ENCODE peak calls at places on chromosomes 4 and X, in five cellular contexts. U is neural progenitor cell, V is K562, Q is small intestine, M is sigmoid colon. G is an unnamed sample. For H3K4me1 and H3K36me3, the result is how much of the 10 kb centered on the place peaks cover.

GRCh38 chr4:11424000-11424399 is 4.7 kb downstream of the HS3ST1 start:
- DNase-seq in U (peak), V (peak), Q (peak), M (no peak), G (peak)

GRCh38 chr4:119559044-119559647 is 69.5 kb downstream of the PDE5A start:
- DNase-seq in U (peak), V (no peak), Q (peak), M (no peak), G (peak)

GRCh38 chrX:15737188-15737956 is 698 bp upstream of the CA5B start:
- DNase-seq in U (no peak), V (no peak), Q (peak), M (no peak), G (no peak)

GRCh38 chr4:9904976-9905587 is 116.2 kb downstream of the SLC2A9 start:
- DNase-seq in U (no peak), V (no peak), Q (no peak), M (no peak), G (no peak)

GRCh38 chr4:12674184-12674583 is 810.0 kb downstream of the RAB28 start:
- DNase-seq in U (no peak), V (no peak), Q (no peak), M (no peak), G (no peak)

GRCh38 chr4:11914406-11914805 is 485.7 kb upstream of the HS3ST1 start:
- DNase-seq in U (peak), V (no peak), Q (no peak), M (no peak), G (no peak)

GRCh38 chr4:63459329-63459728 is 949.9 kb downstream of the TECRL start:
- DNase-seq in U (no peak), V (no peak), Q (no peak), M (no peak), G (no peak)

GRCh38 chr4:8821151-8821950 is 50.3 kb downstream of the HMX1 start:
- DNase-seq in U (peak), V (no peak), Q (no peak), M (peak), G (no peak)

GRCh38 chr4:5780831-5781480 is 70.0 kb downstream of the EVC start:
- DNase-seq in U (no peak), V (no peak), Q (no peak), M (peak), G (no peak)

GRCh38 chr4:47145630-47146029 is 114.3 kb downstream of the GABRB1 start:
- DNase-seq in U (no peak), V (no peak), Q (no peak), M (no peak), G (no peak)

GRCh38 chr4:143700060-143700419 is 435 bp downstream of the FREM3 start:
- DNase-seq in U (peak), V (no peak), Q (no peak), M (peak), G (peak)

GRCh38 chr4:41432219-41432618 is 105.7 kb upstream of the LIMCH1 start:
- DNase-seq in U (no peak), V (no peak), Q (no peak), M (no peak), G (no peak)

GRCh38 chrX:4762196-4762595 is 1048.7 kb upstream of the PRKX start:
- DNase-seq in U (no peak), V (no peak), Q (no peak), M (no peak), G (no peak)

GRCh38 chr4:110886856-110887255 is 264.0 kb upstream of the PITX2 start:
- DNase-seq in U (no peak), V (no peak), Q (no peak), M (no peak), G (no peak)

GRCh38 chrX:18654873-18655836 is 16.8 kb downstream of the RS1 start:
- DNase-seq in U (no peak), V (no peak), Q (no peak), M (no peak), G (peak)

GRCh38 chr4:54657556-54658313 is at the start of gene KIT:
- DNase-seq in U (peak), V (peak), Q (no peak), M (peak), G (peak)

GRCh38 chr4:8920289-8920965 is 48.8 kb upstream of the HMX1 start:
- DNase-seq in U (no peak), V (no peak), Q (no peak), M (peak), G (no peak)

GRCh38 chrX:103562801-103563200 is 22.5 kb upstream of the TCEAL4 start:
- DNase-seq in U (no peak), V (no peak), Q (no peak), M (no peak), G (no peak)

GRCh38 chr4:152352215-152352614 is 183.7 kb downstream of the FBXW7 start:
- DNase-seq in U (no peak), V (no peak), Q (no peak), M (no peak), G (no peak)

GRCh38 chr4:78542373-78542772 is 9.2 kb upstream of the ANXA3 start:
- DNase-seq in U (no peak), V (no peak), Q (no peak), M (no peak), G (no peak)

GRCh38 chr4:77538144-77538543 is 67.5 kb upstream of the CXCL13 start:
- DNase-seq in U (no peak), V (no peak), Q (peak), M (no peak), G (no peak)

GRCh38 chrX:154458954-154459829 is 1.1 kb downstream of the PLXNA3 start:
- DNase-seq in U (peak), V (no peak), Q (peak), M (no peak), G (peak)

GRCh38 chr4:28313729-28314713 is 1453.4 kb downstream of the STIM2 start:
- DNase-seq in U (no peak), V (no peak), Q (no peak), M (no peak), G (no peak)

GRCh38 chr4:48944659-48945290 is 38.2 kb upstream of the OCIAD2 start:
- DNase-seq in U (peak), V (peak), Q (no peak), M (no peak), G (no peak)

GRCh38 chr4:6967846-6968340 is 58.3 kb downstream of the TBC1D14 start:
- DNase-seq in U (no peak), V (no peak), Q (no peak), M (no peak), G (no peak)

GRCh38 chr4:168511780-168512467 is 15.1 kb downstream of the PALLD start:
- DNase-seq in U (no peak), V (no peak), Q (no peak), M (no peak), G (no peak)

GRCh38 chr4:55311792-55312490 is 34.1 kb upstream of the SRD5A3 start:
- DNase-seq in U (no peak), V (no peak), Q (no peak), M (no peak), G (no peak)

GRCh38 chr4:176139518-176139917 is 55.9 kb downstream of the SPATA4 start:
- DNase-seq in U (no peak), V (no peak), Q (no peak), M (no peak), G (no peak)

GRCh38 chr4:54495091-54495490 is 162.7 kb upstream of the KIT start:
- DNase-seq in U (peak), V (no peak), Q (no peak), M (no peak), G (no peak)

GRCh38 chrX:100743009-100743615 is 11.2 kb upstream of the SYTL4 start:
- DNase-seq in U (no peak), V (no peak), Q (no peak), M (no peak), G (no peak)

GRCh38 chrX:41653125-41653524 is 35.6 kb upstream of the GPR34 start:
- DNase-seq in U (no peak), V (no peak), Q (no peak), M (no peak), G (no peak)

GRCh38 chrX:96837808-96838207 is 45.9 kb upstream of the RPA4 start:
- DNase-seq in U (no peak), V (no peak), Q (no peak), M (no peak), G (no peak)

GRCh38 chrX:6384391-6384790 is 150.5 kb downstream of the VCX3A start:
- DNase-seq in U (peak), V (no peak), Q (no peak), M (peak), G (no peak)

GRCh38 chr4:112284662-112285411 is 867 bp downstream of the TIFA start:
- DNase-seq in U (no peak), V (peak), Q (peak), M (no peak), G (no peak)

GRCh38 chr4:78667764-78668163 is 108.4 kb upstream of the BMP2K start:
- DNase-seq in U (no peak), V (no peak), Q (no peak), M (no peak), G (no peak)

GRCh38 chr4:92175250-92175649 is 128.5 kb upstream of the GRID2 start:
- DNase-seq in U (peak), V (no peak), Q (peak), M (no peak), G (no peak)

GRCh38 chr4:133513891-133514290 is 364.8 kb downstream of the PCDH10 start:
- DNase-seq in U (no peak), V (no peak), Q (no peak), M (no peak), G (no peak)

DNA sequence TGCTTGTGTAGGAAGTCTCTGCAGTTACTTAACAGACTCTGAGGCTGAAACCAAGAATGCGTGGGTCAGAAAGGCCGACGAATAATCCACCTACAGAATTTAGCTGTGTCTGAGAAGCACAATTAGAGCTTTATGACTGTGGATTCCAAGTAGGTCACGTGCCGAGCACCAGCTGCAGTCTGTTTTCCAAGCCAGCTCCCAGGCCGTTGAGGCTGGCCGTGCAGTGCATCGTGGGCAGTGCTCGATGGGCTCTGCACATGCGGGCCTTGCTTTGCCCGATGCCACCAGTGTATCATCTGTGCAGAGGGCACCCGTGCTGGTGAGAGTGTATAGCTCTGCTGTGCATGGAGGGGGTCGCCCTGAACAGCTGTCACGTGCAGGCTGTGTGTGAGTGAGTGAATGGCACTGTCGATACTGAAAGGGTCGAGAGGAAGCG is 67.5 kb upstream of the CLDN34 start:
- DNase-seq in U (peak), V (no peak), Q (no peak), M (peak), G (peak)
- H3K4me3 ChIP-seq in U (no peak), V (no peak), Q (no peak), M (no peak), G (no peak)

GRCh38 chr4:678765-679481 is 4.6 kb downstream of the MYL5 start:
- DNase-seq in U (no peak), V (no peak), Q (no peak), M (no peak), G (no peak)
- H3K4me1 ChIP-seq in U (under half), V (under half), Q (under half), M (under half), G (under half)

DNA sequence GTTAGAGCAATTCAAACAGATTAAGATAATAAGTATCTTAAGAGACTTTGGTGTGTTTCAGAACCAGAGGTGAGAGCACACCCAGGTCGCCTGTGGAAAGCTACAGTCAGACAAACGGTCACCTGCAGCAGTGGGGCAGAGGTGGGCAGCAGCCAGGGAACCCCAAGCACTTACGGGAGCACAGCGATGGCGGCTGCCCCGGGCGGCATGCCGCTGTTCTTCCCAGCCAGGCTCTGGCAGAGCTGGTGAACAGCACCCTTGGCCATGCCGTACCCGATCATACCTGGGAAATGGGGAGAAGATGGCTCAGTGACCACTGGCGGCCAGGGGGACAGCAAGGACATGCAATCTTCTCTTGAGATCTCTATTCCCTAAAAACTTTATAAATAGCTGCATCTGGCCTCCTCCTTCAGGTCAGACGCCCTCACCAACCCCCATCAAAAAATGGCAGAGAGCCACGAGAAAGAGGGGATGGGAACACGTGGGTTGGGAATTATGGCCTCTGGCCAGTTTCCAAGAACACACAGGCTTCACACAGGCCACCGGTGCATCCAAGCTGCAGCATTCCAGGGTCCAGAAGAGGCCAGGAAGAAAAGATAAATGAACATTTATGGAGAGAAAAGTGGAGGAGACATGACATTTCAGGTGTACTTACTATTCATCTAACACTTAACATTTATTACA is 19.7 kb downstream of the QDPR start:
- DNase-seq in U (no peak), V (no peak), Q (peak), M (no peak), G (no peak)
- H3K36me3 ChIP-seq in U (under half), V (half or more), Q (under half), M (under half), G (under half)

DNA sequence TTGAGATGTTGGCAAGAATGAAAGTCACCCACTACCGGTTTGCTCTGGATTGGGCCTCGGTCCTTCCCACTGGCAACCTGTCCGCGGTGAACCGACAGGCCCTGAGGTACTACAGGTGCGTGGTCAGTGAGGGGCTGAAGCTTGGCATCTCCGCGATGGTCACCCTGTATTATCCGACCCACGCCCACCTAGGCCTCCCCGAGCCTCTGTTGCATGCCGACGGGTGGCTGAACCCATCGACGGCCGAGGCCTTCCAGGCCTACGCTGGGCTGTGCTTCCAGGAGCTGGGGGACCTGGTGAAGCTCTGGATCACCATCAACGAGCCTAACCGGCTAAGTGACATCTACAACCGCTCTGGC is 12.3 kb downstream of the RPL9 start:
- DNase-seq in U (no peak), V (no peak), Q (no peak), M (no peak), G (no peak)
- H3K4me3 ChIP-seq in U (no peak), V (no peak), Q (no peak), M (peak), G (no peak)

GRCh38 chr4:153485860-153486259 is 19.7 kb downstream of the TMEM131L start:
- DNase-seq in U (no peak), V (no peak), Q (no peak), M (no peak), G (no peak)

GRCh38 chr4:153488719-153489384 is 22.7 kb downstream of the TMEM131L start:
- DNase-seq in U (peak), V (no peak), Q (no peak), M (no peak), G (no peak)

GRCh38 chr4:153488006-153488718 is 22.0 kb downstream of the TMEM131L start:
- DNase-seq in U (no peak), V (no peak), Q (no peak), M (no peak), G (no peak)

GRCh38 chr4:153485374-153485773 is 19.2 kb downstream of the TMEM131L start:
- DNase-seq in U (no peak), V (no peak), Q (no peak), M (no peak), G (no peak)

DNA sequence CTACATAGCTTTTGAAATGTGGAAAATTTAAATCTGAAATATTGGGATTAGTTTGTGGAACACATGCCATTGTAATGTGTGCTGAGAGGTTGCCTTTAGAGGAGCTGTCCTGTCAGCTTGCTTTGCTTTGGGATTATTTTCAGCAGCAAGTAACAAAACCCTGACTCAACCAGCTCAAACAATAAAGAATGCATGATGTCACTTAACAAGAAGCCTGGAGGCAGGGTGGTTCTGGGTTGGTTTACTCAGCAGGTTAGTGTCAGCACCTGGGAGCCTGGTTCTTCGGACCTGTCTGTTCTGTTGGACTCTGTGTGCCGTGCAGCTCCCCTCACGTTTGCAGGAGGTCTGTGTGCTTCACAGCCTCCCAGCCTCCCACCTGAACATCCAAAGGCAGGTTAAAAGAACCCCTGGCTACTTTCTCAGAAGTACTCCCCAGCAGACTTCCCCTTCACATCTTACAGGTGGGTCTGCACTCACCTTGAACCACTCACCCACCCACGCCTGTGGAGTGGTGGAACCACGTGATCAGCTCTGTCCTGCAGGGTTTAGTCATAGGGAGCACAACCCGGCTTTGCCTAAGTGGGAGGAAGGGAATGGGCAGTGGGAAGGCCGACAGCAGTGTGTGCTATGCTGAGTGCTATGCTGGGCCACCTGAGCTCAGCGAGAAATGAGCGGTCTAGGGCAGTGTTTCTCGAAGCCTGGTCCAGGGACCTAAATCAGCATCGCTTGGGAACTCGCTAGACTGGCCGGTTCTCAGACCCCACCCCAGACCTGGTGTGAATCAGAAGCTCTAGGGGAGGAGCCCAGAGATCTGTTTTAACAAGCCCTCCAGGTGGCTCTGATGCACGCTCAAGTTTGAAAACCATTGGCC is 20.4 kb downstream of the TMEM131L start:
- DNase-seq in U (peak), V (no peak), Q (no peak), M (no peak), G (peak)
- H3K4me1 ChIP-seq in U (under half), V (under half), Q (under half), M (under half), G (under half)

G was measured in HAP-1.